ENCODE peak calls at places on chromosomes 11 and 22, in nine cellular contexts. J, X, N, Q, W, M, R, S and G are unnamed samples.

GRCh38 chr22:25357056-25357455 is 137.6 kb downstream of the CRYBB2 start:
- DNase-seq in W (no peak), M (no peak), J (no peak), N (no peak), R (no peak), Q (no peak), X (no peak), S (no peak), G (no peak)

GRCh38 chr11:2668876-2669275 is 30.9 kb downstream of the KCNQ1OT1 start:
- DNase-seq in J (no peak), R (no peak), N (no peak), S (no peak), X (no peak), M (no peak), Q (peak), W (peak), G (no peak)

GRCh38 chr22:20867179-20868099 is 8.6 kb downstream of the SNAP29 start:
- DNase-seq in J (no peak), S (no peak), R (peak), N (no peak), W (no peak), Q (peak), M (no peak), X (peak), G (peak)

GRCh38 chr11:132838621-132839020 is 693.7 kb downstream of the OPCML start:
- DNase-seq in X (no peak), Q (no peak), W (no peak), J (peak), S (no peak), N (no peak), R (no peak), M (no peak), G (no peak)

GRCh38 chr11:88596786-88597185 is 259.2 kb upstream of the CTSC start:
- DNase-seq in Q (no peak), N (no peak), X (no peak), R (no peak), J (peak), S (no peak), W (no peak), M (no peak), G (no peak)

GRCh38 chr11:125348704-125349635 is 147.1 kb downstream of the FEZ1 start:
- DNase-seq in X (peak), J (no peak), Q (no peak), N (peak), S (peak), R (peak), M (no peak), W (peak), G (peak)

GRCh38 chr11:95231126-95231880 is at the start of gene SESN3:
- DNase-seq in M (peak), X (peak), W (peak), J (peak), N (peak), R (peak), Q (peak), S (peak), G (peak)

GRCh38 chr11:57905439-57905838 is 118.2 kb upstream of the OR9Q1 start:
- DNase-seq in N (no peak), X (no peak), W (no peak), J (peak), Q (no peak), S (no peak), R (no peak), M (no peak), G (no peak)

GRCh38 chr11:62707277-62707771 is at the start of the genes BSCL2 and GNG3:
- DNase-seq in W (peak), N (no peak), X (no peak), R (no peak), M (no peak), J (no peak), S (no peak), Q (peak), G (no peak)

GRCh38 chr11:130403301-130403804 is 25.1 kb downstream of the ADAMTS8 start:
- DNase-seq in J (peak), S (no peak), R (no peak), N (no peak), M (no peak), Q (no peak), W (peak), X (peak), G (no peak)

GRCh38 chr22:36335621-36336020 is 52.1 kb downstream of the MYH9 start:
- DNase-seq in S (no peak), R (no peak), W (no peak), J (no peak), M (no peak), N (no peak), X (no peak), Q (no peak), G (no peak)

GRCh38 chr22:32378703-32379272 is 21.1 kb downstream of the RFPL3 start:
- DNase-seq in J (peak), W (peak), Q (no peak), R (peak), M (no peak), N (peak), X (no peak), S (no peak), G (no peak)

GRCh38 chr11:134522782-134523570 is 110.9 kb upstream of the B3GAT1 start:
- DNase-seq in X (no peak), M (no peak), Q (no peak), R (no peak), W (no peak), J (no peak), N (no peak), S (no peak), G (no peak)

GRCh38 chr11:127996825-127997224 is 590.5 kb downstream of the ETS1 start:
- DNase-seq in Q (no peak), W (no peak), N (no peak), S (no peak), J (no peak), R (no peak), X (no peak), M (no peak), G (no peak)

GRCh38 chr22:40449676-40450035 is 79.3 kb downstream of the SGSM3 start:
- DNase-seq in J (peak), S (no peak), W (no peak), X (no peak), R (no peak), M (no peak), Q (no peak), N (no peak), G (no peak)

GRCh38 chr11:17986711-17987220 is 26.1 kb downstream of the SERGEF start:
- DNase-seq in R (no peak), S (no peak), J (no peak), X (no peak), W (no peak), N (no peak), Q (no peak), M (no peak), G (no peak)

GRCh38 chr22:23862103-23862502 is 4.4 kb downstream of the SLC2A11 start:
- DNase-seq in W (peak), R (peak), J (peak), N (peak), M (no peak), S (no peak), X (no peak), Q (no peak), G (no peak)
- TF ChIP-seq CTCF in W (peak), R (peak), J (peak), N (peak), M (peak), S (peak), X (no peak), Q (peak), G (no peak)

GRCh38 chr11:64036081-64037026 is 623 bp downstream of the FLRT1 start:
- DNase-seq in Q (no peak), S (no peak), W (peak), X (peak), M (no peak), R (no peak), N (no peak), J (no peak), G (no peak)

GRCh38 chr11:64035581-64035980 is at the start of gene FLRT1:
- DNase-seq in N (no peak), X (no peak), J (no peak), W (no peak), S (no peak), M (no peak), Q (no peak), R (no peak), G (no peak)

GRCh38 chr11:64035081-64035524 is 628 bp upstream of the FLRT1 start:
- DNase-seq in X (no peak), J (no peak), W (no peak), S (no peak), R (no peak), Q (no peak), N (no peak), M (no peak), G (no peak)

GRCh38 chr11:64032050-64032449 is 3.7 kb upstream of the FLRT1 start:
- DNase-seq in Q (no peak), M (no peak), R (no peak), X (no peak), W (no peak), S (no peak), J (no peak), N (no peak), G (no peak)

DNA sequence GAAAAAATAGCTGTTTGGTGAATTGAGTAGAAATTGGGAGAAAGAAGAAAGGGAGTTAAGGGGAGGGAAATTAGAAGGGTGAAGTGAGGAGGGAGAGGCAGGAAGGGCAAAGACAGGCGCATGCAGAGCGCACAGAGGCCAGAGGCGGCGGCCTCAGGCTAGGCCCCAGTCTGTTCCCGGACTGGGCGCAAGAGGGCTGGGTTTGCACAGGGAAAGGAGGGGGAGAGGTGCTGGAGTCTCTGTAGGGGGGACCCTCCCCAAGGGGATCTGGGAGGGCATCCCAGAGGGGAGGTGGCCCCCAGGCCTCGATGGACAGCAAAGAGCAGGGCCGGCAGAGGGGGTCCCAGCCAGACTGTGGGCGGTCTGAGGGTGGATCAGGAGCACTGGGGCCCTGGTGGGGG is 1.3 kb upstream of the FLRT1 start:
- DNase-seq in X (no peak), N (no peak), R (no peak), S (no peak), J (no peak), Q (no peak), W (peak), M (no peak), G (no peak)
- TF ChIP-seq CTCF in X (no peak), N (no peak), R (no peak), S (no peak), J (no peak), Q (no peak), W (peak), M (no peak), G (no peak)

GRCh38 chr11:93775289-93775688 is 8.8 kb upstream of the MED17 start:
- DNase-seq in J (peak), Q (no peak), X (no peak), R (peak), N (no peak), S (no peak), W (peak), M (no peak), G (no peak)
- TF ChIP-seq CTCF in J (no peak), Q (no peak), X (no peak), R (peak), N (no peak), S (no peak), W (peak), M (no peak), G (no peak)

GRCh38 chr11:14773755-14774154 is 118.3 kb downstream of the CYP2R1 start:
- DNase-seq in S (no peak), J (no peak), X (no peak), R (no peak), Q (no peak), W (peak), N (no peak), M (no peak), G (no peak)
- TF ChIP-seq CTCF in S (peak), J (peak), X (no peak), R (peak), Q (no peak), W (peak), N (no peak), M (peak), G (peak)

DNA sequence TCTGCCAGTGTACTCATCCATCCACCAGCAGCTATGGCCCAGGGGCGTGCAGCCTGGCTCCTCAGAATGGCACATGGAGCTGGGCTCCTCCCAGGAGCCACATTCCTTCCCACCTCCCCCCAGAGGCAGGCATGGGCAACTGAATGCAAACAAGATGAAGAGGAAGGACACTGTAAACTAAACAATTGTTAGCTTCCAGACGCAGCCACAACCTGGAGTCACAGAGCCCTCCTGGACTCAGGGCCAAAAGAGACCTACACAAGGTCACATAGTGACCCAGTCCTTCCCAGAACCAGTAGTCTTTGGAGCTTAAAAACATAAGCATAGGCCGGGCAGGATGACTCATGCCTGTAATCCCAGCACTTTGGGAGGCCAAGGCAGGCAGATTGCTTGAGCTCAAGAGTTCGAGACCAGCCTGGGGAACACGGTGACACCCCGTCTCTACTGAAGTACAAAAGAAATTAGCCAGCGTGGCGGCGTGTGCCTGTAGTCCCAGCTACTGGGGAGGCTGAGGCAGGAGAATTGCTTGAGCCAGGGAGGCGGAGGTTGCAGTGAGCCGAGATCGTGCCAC is 30.7 kb upstream of the CLDN5 start:
- DNase-seq in R (peak), N (peak), S (no peak), J (peak), X (no peak), W (peak), M (no peak), Q (no peak), G (no peak)
- TF ChIP-seq CTCF in R (peak), N (no peak), S (no peak), J (peak), X (no peak), W (peak), M (no peak), Q (no peak), G (no peak)

GRCh38 chr11:64089027-64089360 is 53.3 kb downstream of the FLRT1 start:
- DNase-seq in R (no peak), M (no peak), S (no peak), Q (no peak), J (no peak), X (no peak), N (no peak), W (no peak), G (no peak)
- TF ChIP-seq CTCF in R (no peak), M (no peak), S (no peak), Q (no peak), J (no peak), X (no peak), N (no peak), W (no peak), G (no peak)

DNA sequence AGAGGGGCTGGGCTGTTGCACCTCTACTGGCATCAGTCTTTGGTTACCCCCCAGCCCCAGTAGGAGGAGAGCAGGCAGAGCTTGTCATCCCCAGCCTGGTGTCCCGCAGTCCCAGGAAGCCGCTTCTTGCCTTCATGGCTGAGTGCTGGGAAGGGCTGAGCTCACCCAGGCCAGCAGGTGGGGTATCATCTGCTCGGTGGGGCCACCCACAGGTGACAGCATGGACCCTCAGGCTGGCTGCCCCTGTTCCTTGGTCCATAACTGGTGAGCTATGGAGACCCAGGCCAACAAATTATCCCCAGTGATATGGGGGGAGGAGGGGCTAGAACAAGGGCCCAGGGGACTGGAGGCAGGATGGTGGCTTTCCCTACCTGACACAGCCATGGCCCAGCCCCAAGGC is 6.5 kb upstream of the RHOD start:
- DNase-seq in M (no peak), X (no peak), N (no peak), R (no peak), W (peak), S (no peak), Q (no peak), J (no peak), G (no peak)
- TF ChIP-seq CTCF in M (no peak), X (no peak), N (no peak), R (no peak), W (peak), S (no peak), Q (no peak), J (no peak), G (no peak)

GRCh38 chr22:26563022-26563421 is 26.9 kb downstream of the TPST2 start:
- DNase-seq in J (no peak), M (no peak), R (no peak), Q (peak), S (no peak), N (no peak), X (no peak), W (no peak), G (no peak)
- TF ChIP-seq CTCF in J (no peak), M (no peak), R (no peak), Q (no peak), S (peak), N (no peak), X (no peak), W (peak), G (no peak)